ENCODE peak calls at places on chromosomes 7 and 10, in ten cellular contexts. One of them, this sample, is unnamed.

GRCh38 chr10:103637855-103638561 is 144.5 kb downstream of the NEURL1 start:
- DNase-seq in fibroblast of lung: peak
- DNase-seq in pancreas: peak
- DNase-seq in DND-41: no peak
- DNase-seq in CD8-positive, alpha-beta T cell: no peak
- DNase-seq in tibial nerve: peak
- DNase-seq in Panc1: no peak
- DNase-seq in GM23248: peak
- DNase-seq in mesenchymal stem cell: no peak
- DNase-seq in kidney epithelial cell: no peak
- DNase-seq in this sample: peak

GRCh38 chr10:63720689-63721088 is 199.5 kb downstream of the REEP3 start:
- DNase-seq in fibroblast of lung: no peak
- DNase-seq in pancreas: no peak
- DNase-seq in DND-41: no peak
- DNase-seq in CD8-positive, alpha-beta T cell: no peak
- DNase-seq in tibial nerve: no peak
- DNase-seq in Panc1: no peak
- DNase-seq in GM23248: no peak
- DNase-seq in mesenchymal stem cell: no peak
- DNase-seq in kidney epithelial cell: no peak
- DNase-seq in this sample: no peak

GRCh38 chr7:35694161-35694783 is 663 bp downstream of the HERPUD2 start:
- DNase-seq in fibroblast of lung: peak
- DNase-seq in pancreas: no peak
- DNase-seq in DND-41: no peak
- DNase-seq in CD8-positive, alpha-beta T cell: no peak
- DNase-seq in tibial nerve: no peak
- DNase-seq in Panc1: no peak
- DNase-seq in GM23248: peak
- DNase-seq in mesenchymal stem cell: peak
- DNase-seq in kidney epithelial cell: no peak
- DNase-seq in this sample: no peak

GRCh38 chr7:22787936-22788335 is 34.7 kb downstream of the TOMM7 start:
- DNase-seq in fibroblast of lung: peak
- DNase-seq in pancreas: no peak
- DNase-seq in DND-41: no peak
- DNase-seq in CD8-positive, alpha-beta T cell: no peak
- DNase-seq in tibial nerve: no peak
- DNase-seq in Panc1: no peak
- DNase-seq in GM23248: peak
- DNase-seq in mesenchymal stem cell: no peak
- DNase-seq in kidney epithelial cell: no peak
- DNase-seq in this sample: peak

GRCh38 chr7:66629659-66630058 is 978 bp downstream of the KCTD7 start:
- DNase-seq in fibroblast of lung: no peak
- DNase-seq in pancreas: no peak
- DNase-seq in DND-41: no peak
- DNase-seq in CD8-positive, alpha-beta T cell: no peak
- DNase-seq in tibial nerve: no peak
- DNase-seq in Panc1: no peak
- DNase-seq in GM23248: no peak
- DNase-seq in mesenchymal stem cell: no peak
- DNase-seq in kidney epithelial cell: no peak
- DNase-seq in this sample: no peak

GRCh38 chr10:18594574-18595156 is 56.7 kb downstream of the NSUN6 start:
- DNase-seq in fibroblast of lung: no peak
- DNase-seq in pancreas: no peak
- DNase-seq in DND-41: no peak
- DNase-seq in CD8-positive, alpha-beta T cell: no peak
- DNase-seq in tibial nerve: no peak
- DNase-seq in Panc1: no peak
- DNase-seq in GM23248: no peak
- DNase-seq in mesenchymal stem cell: no peak
- DNase-seq in kidney epithelial cell: no peak
- DNase-seq in this sample: no peak

GRCh38 chr7:151705744-151706567 is 171.0 kb downstream of the PRKAG2 start:
- DNase-seq in fibroblast of lung: peak
- DNase-seq in pancreas: no peak
- DNase-seq in DND-41: peak
- DNase-seq in CD8-positive, alpha-beta T cell: no peak
- DNase-seq in tibial nerve: no peak
- DNase-seq in Panc1: no peak
- DNase-seq in GM23248: peak
- DNase-seq in mesenchymal stem cell: peak
- DNase-seq in kidney epithelial cell: no peak
- DNase-seq in this sample: no peak

GRCh38 chr10:46527241-46527811 is 29.1 kb downstream of the GPRIN2 start:
- DNase-seq in fibroblast of lung: no peak
- DNase-seq in pancreas: peak
- DNase-seq in DND-41: no peak
- DNase-seq in CD8-positive, alpha-beta T cell: no peak
- DNase-seq in tibial nerve: no peak
- DNase-seq in Panc1: no peak
- DNase-seq in GM23248: no peak
- DNase-seq in mesenchymal stem cell: no peak
- DNase-seq in kidney epithelial cell: no peak
- DNase-seq in this sample: no peak

GRCh38 chr7:24445041-24445440 is 128.2 kb upstream of the PALS2 start:
- DNase-seq in fibroblast of lung: no peak
- DNase-seq in pancreas: no peak
- DNase-seq in DND-41: no peak
- DNase-seq in CD8-positive, alpha-beta T cell: no peak
- DNase-seq in tibial nerve: no peak
- DNase-seq in Panc1: no peak
- DNase-seq in GM23248: no peak
- DNase-seq in mesenchymal stem cell: no peak
- DNase-seq in kidney epithelial cell: no peak
- DNase-seq in this sample: no peak

GRCh38 chr10:103749779-103750178 is 105.6 kb downstream of the SH3PXD2A start:
- DNase-seq in fibroblast of lung: no peak
- DNase-seq in pancreas: no peak
- DNase-seq in DND-41: no peak
- DNase-seq in CD8-positive, alpha-beta T cell: no peak
- DNase-seq in tibial nerve: no peak
- DNase-seq in Panc1: no peak
- DNase-seq in GM23248: no peak
- DNase-seq in mesenchymal stem cell: no peak
- DNase-seq in kidney epithelial cell: no peak
- DNase-seq in this sample: no peak

GRCh38 chr7:75688200-75689136 is 50.3 kb downstream of the HIP1 start:
- DNase-seq in fibroblast of lung: no peak
- DNase-seq in pancreas: peak
- DNase-seq in DND-41: peak
- DNase-seq in CD8-positive, alpha-beta T cell: no peak
- DNase-seq in tibial nerve: no peak
- DNase-seq in Panc1: no peak
- DNase-seq in GM23248: no peak
- DNase-seq in mesenchymal stem cell: no peak
- DNase-seq in kidney epithelial cell: no peak
- DNase-seq in this sample: no peak

GRCh38 chr7:48246073-48246472 is 74.8 kb downstream of the ABCA13 start:
- DNase-seq in fibroblast of lung: peak
- DNase-seq in pancreas: no peak
- DNase-seq in DND-41: no peak
- DNase-seq in CD8-positive, alpha-beta T cell: no peak
- DNase-seq in tibial nerve: no peak
- DNase-seq in Panc1: no peak
- DNase-seq in GM23248: no peak
- DNase-seq in mesenchymal stem cell: no peak
- DNase-seq in kidney epithelial cell: no peak
- DNase-seq in this sample: no peak

GRCh38 chr7:44244282-44244681 is 43.5 kb downstream of the YKT6 start:
- DNase-seq in fibroblast of lung: no peak
- DNase-seq in pancreas: no peak
- DNase-seq in DND-41: peak
- DNase-seq in CD8-positive, alpha-beta T cell: no peak
- DNase-seq in tibial nerve: no peak
- DNase-seq in Panc1: no peak
- DNase-seq in GM23248: peak
- DNase-seq in mesenchymal stem cell: peak
- DNase-seq in kidney epithelial cell: no peak
- DNase-seq in this sample: no peak

GRCh38 chr10:50625663-50626062 is 1.9 kb upstream of the SGMS1 start:
- DNase-seq in fibroblast of lung: no peak
- DNase-seq in pancreas: no peak
- DNase-seq in DND-41: no peak
- DNase-seq in CD8-positive, alpha-beta T cell: no peak
- DNase-seq in tibial nerve: no peak
- DNase-seq in Panc1: no peak
- DNase-seq in GM23248: peak
- DNase-seq in mesenchymal stem cell: no peak
- DNase-seq in kidney epithelial cell: no peak
- DNase-seq in this sample: no peak

GRCh38 chr7:123601530-123601929 is at the start of gene ASB15:
- DNase-seq in fibroblast of lung: peak
- DNase-seq in pancreas: no peak
- DNase-seq in DND-41: no peak
- DNase-seq in CD8-positive, alpha-beta T cell: no peak
- DNase-seq in tibial nerve: no peak
- DNase-seq in Panc1: no peak
- DNase-seq in GM23248: no peak
- DNase-seq in mesenchymal stem cell: no peak
- DNase-seq in kidney epithelial cell: no peak
- DNase-seq in this sample: no peak

GRCh38 chr7:153886506-153887391 is 165.4 kb upstream of the DPP6 start:
- DNase-seq in fibroblast of lung: no peak
- DNase-seq in pancreas: peak
- DNase-seq in DND-41: no peak
- DNase-seq in CD8-positive, alpha-beta T cell: no peak
- DNase-seq in tibial nerve: no peak
- DNase-seq in Panc1: no peak
- DNase-seq in GM23248: peak
- DNase-seq in mesenchymal stem cell: no peak
- DNase-seq in kidney epithelial cell: no peak
- DNase-seq in this sample: peak
- H3K4me3 ChIP-seq in fibroblast of lung: no peak
- H3K4me3 ChIP-seq in pancreas: no peak
- H3K4me3 ChIP-seq in DND-41: no peak
- H3K4me3 ChIP-seq in CD8-positive, alpha-beta T cell: no peak
- H3K4me3 ChIP-seq in tibial nerve: peak
- H3K4me3 ChIP-seq in Panc1: no peak
- H3K4me3 ChIP-seq in GM23248: no peak
- H3K4me3 ChIP-seq in mesenchymal stem cell: no peak
- H3K4me3 ChIP-seq in kidney epithelial cell: peak
- H3K4me3 ChIP-seq in this sample: peak

DNA sequence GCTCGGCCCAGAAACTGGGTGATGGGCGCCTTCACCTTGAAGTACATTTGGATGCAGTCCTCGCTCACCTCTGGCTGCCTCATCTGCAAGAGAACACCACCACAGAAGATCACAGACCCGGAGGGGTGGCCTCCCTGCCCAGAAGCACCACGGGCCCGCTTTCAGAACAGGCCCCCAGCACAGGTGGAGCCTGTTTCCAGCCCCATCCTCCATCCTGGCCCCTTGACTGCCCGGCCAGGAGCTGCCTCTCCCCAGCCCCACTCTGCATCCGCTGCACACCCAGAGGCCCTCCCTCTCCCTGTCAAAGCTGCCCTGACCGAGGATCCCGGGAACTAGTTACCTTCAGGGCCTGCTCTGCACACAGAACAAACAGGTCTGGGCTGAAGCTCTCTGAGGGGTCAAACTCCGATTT is 724 bp downstream of the CFAP46 start:
- DNase-seq in fibroblast of lung: no peak
- DNase-seq in pancreas: no peak
- DNase-seq in DND-41: no peak
- DNase-seq in CD8-positive, alpha-beta T cell: no peak
- DNase-seq in tibial nerve: no peak
- DNase-seq in Panc1: no peak
- DNase-seq in GM23248: no peak
- DNase-seq in mesenchymal stem cell: no peak
- DNase-seq in kidney epithelial cell: no peak
- DNase-seq in this sample: no peak
- H3K4me3 ChIP-seq in fibroblast of lung: peak
- H3K4me3 ChIP-seq in pancreas: no peak
- H3K4me3 ChIP-seq in DND-41: no peak
- H3K4me3 ChIP-seq in CD8-positive, alpha-beta T cell: no peak
- H3K4me3 ChIP-seq in tibial nerve: peak
- H3K4me3 ChIP-seq in Panc1: peak
- H3K4me3 ChIP-seq in GM23248: no peak
- H3K4me3 ChIP-seq in mesenchymal stem cell: peak
- H3K4me3 ChIP-seq in kidney epithelial cell: peak
- H3K4me3 ChIP-seq in this sample: no peak

GRCh38 chr7:120799147-120799546 is 58.8 kb downstream of the TSPAN12 start:
- DNase-seq in fibroblast of lung: no peak
- DNase-seq in pancreas: no peak
- DNase-seq in DND-41: no peak
- DNase-seq in CD8-positive, alpha-beta T cell: no peak
- DNase-seq in tibial nerve: no peak
- DNase-seq in Panc1: no peak
- DNase-seq in GM23248: no peak
- DNase-seq in mesenchymal stem cell: no peak
- DNase-seq in kidney epithelial cell: no peak
- DNase-seq in this sample: no peak
- H3K4me3 ChIP-seq in fibroblast of lung: no peak
- H3K4me3 ChIP-seq in pancreas: no peak
- H3K4me3 ChIP-seq in DND-41: no peak
- H3K4me3 ChIP-seq in CD8-positive, alpha-beta T cell: no peak
- H3K4me3 ChIP-seq in tibial nerve: no peak
- H3K4me3 ChIP-seq in Panc1: no peak
- H3K4me3 ChIP-seq in GM23248: no peak
- H3K4me3 ChIP-seq in mesenchymal stem cell: no peak
- H3K4me3 ChIP-seq in kidney epithelial cell: no peak
- H3K4me3 ChIP-seq in this sample: no peak

GRCh38 chr10:121990015-121990677 is 1.2 kb downstream of the TACC2 start:
- DNase-seq in fibroblast of lung: no peak
- DNase-seq in pancreas: no peak
- DNase-seq in DND-41: no peak
- DNase-seq in CD8-positive, alpha-beta T cell: no peak
- DNase-seq in tibial nerve: no peak
- DNase-seq in Panc1: no peak
- DNase-seq in GM23248: no peak
- DNase-seq in mesenchymal stem cell: no peak
- DNase-seq in kidney epithelial cell: no peak
- DNase-seq in this sample: no peak
- H3K4me3 ChIP-seq in fibroblast of lung: no peak
- H3K4me3 ChIP-seq in pancreas: no peak
- H3K4me3 ChIP-seq in DND-41: no peak
- H3K4me3 ChIP-seq in CD8-positive, alpha-beta T cell: no peak
- H3K4me3 ChIP-seq in tibial nerve: peak
- H3K4me3 ChIP-seq in Panc1: peak
- H3K4me3 ChIP-seq in GM23248: no peak
- H3K4me3 ChIP-seq in mesenchymal stem cell: no peak
- H3K4me3 ChIP-seq in kidney epithelial cell: no peak
- H3K4me3 ChIP-seq in this sample: no peak

DNA sequence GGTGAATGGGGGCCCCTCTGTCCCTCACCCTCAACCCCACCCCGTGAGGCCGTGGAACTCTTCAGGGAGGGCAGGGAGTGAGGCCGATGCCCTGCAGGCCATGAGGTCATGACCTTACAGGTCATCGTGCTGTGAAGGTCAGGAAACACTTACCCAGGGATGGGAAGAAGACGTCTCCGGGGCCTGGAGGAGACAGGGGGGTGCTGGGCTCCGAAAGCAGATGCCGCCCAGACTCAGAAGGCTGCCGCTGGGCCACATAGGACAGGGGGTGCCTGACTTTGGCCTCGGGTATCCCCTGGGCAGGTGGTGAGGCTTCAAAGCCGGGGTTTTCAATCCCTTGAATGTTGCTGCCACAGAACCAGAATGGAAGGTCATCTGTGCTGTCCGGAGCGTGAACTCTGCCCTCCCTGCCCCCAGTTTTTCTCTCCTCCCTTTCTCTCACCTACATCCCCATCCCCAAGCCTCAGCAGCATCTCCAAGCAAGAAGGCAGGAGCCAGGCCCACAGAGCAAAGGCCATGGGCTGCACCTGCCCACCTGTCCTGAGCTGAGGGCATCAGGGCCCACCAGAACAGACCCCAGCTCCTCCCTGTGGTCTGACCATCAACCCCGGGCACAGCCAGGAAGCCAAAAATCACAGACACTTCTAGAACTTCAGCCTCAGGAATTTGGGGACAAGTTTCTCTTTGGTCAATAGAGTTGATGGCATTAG is 21.6 kb downstream of the VSIR start:
- DNase-seq in fibroblast of lung: no peak
- DNase-seq in pancreas: no peak
- DNase-seq in DND-41: no peak
- DNase-seq in CD8-positive, alpha-beta T cell: no peak
- DNase-seq in tibial nerve: no peak
- DNase-seq in Panc1: no peak
- DNase-seq in GM23248: no peak
- DNase-seq in mesenchymal stem cell: no peak
- DNase-seq in kidney epithelial cell: no peak
- DNase-seq in this sample: no peak
- H3K4me3 ChIP-seq in fibroblast of lung: no peak
- H3K4me3 ChIP-seq in pancreas: no peak
- H3K4me3 ChIP-seq in DND-41: no peak
- H3K4me3 ChIP-seq in CD8-positive, alpha-beta T cell: peak
- H3K4me3 ChIP-seq in tibial nerve: no peak
- H3K4me3 ChIP-seq in Panc1: no peak
- H3K4me3 ChIP-seq in GM23248: no peak
- H3K4me3 ChIP-seq in mesenchymal stem cell: no peak
- H3K4me3 ChIP-seq in kidney epithelial cell: no peak
- H3K4me3 ChIP-seq in this sample: no peak

This sample was measured in MG63.